ENCODE peak calls at places on chromosomes 11 and 22, in four cellular contexts. O is K562, H is HepG2, S is GM12878. T is an unnamed sample.

GRCh38 chr11:76077575-76078150 is 128.6 kb downstream of the WNT11 start:
- DNase-seq in S (no peak), O (no peak), H (no peak), T (no peak)

GRCh38 chr11:96329419-96329818 is 13.6 kb downstream of the MAML2 start:
- DNase-seq in O (no peak), S (no peak), H (no peak), T (no peak)

GRCh38 chr11:61429691-61430582 is at the start of the genes CPSF7 and SDHAF2:
- DNase-seq in O (peak), H (peak), S (peak), T (peak)

GRCh38 chr11:62383822-62384221 is 35.0 kb upstream of the SCGB1A1 start:
- DNase-seq in O (no peak), H (no peak), S (no peak), T (no peak)

GRCh38 chr11:101583180-101584128 is at the start of gene TRPC6:
- DNase-seq in S (no peak), H (no peak), O (no peak), T (peak)

GRCh38 chr22:23458663-23459541 is 121.2 kb downstream of the IGLL1 start:
- DNase-seq in S (no peak), H (no peak), O (no peak), T (no peak)

GRCh38 chr11:1931326-1931725 is 11.8 kb downstream of the TNNT3 start:
- DNase-seq in H (no peak), O (no peak), S (no peak), T (peak)

GRCh38 chr11:106344392-106344791 is 266.9 kb downstream of the AASDHPPT start:
- DNase-seq in S (no peak), O (no peak), H (no peak), T (no peak)

GRCh38 chr11:117745346-117745745 is 51.7 kb downstream of the DSCAML1 start:
- DNase-seq in S (no peak), O (no peak), H (no peak), T (no peak)

GRCh38 chr22:44266811-44267760 is 45.7 kb downstream of the SHISAL1 start:
- DNase-seq in H (no peak), S (no peak), O (no peak), T (no peak)

GRCh38 chr11:84628871-84629625 is 998.1 kb downstream of the DLG2 start:
- DNase-seq in H (no peak), O (no peak), S (no peak), T (no peak)

GRCh38 chr11:10365045-10365444 is 60.2 kb downstream of the ADM start:
- DNase-seq in H (no peak), S (no peak), O (no peak), T (no peak)

GRCh38 chr11:126543691-126544090 is 188.2 kb downstream of the ST3GAL4 start:
- DNase-seq in O (no peak), S (no peak), H (no peak), T (no peak)

GRCh38 chr11:94730153-94730552 is 38.0 kb upstream of the AMOTL1 start:
- DNase-seq in S (no peak), O (no peak), H (no peak), T (no peak)

GRCh38 chr22:38490915-38491314 is 15.2 kb downstream of the DDX17 start:
- DNase-seq in S (no peak), O (no peak), H (peak), T (no peak)

GRCh38 chr11:2314525-2315394 is 12.9 kb downstream of the TSPAN32 start:
- DNase-seq in S (no peak), H (no peak), O (peak), T (no peak)

GRCh38 chr22:37416389-37416788 is 10.9 kb downstream of the ELFN2 start:
- DNase-seq in O (no peak), S (no peak), H (no peak), T (no peak)

GRCh38 chr11:12290477-12290922 is 86.9 kb upstream of the PARVA start:
- DNase-seq in O (no peak), S (no peak), H (no peak), T (no peak)

GRCh38 chr22:43975041-43975440 is 19.8 kb downstream of the SAMM50 start:
- DNase-seq in O (no peak), S (no peak), H (no peak), T (no peak)

GRCh38 chr11:58880166-58880565 is 35.7 kb upstream of the GLYATL2 start:
- DNase-seq in O (no peak), H (no peak), S (no peak), T (no peak)

DNA sequence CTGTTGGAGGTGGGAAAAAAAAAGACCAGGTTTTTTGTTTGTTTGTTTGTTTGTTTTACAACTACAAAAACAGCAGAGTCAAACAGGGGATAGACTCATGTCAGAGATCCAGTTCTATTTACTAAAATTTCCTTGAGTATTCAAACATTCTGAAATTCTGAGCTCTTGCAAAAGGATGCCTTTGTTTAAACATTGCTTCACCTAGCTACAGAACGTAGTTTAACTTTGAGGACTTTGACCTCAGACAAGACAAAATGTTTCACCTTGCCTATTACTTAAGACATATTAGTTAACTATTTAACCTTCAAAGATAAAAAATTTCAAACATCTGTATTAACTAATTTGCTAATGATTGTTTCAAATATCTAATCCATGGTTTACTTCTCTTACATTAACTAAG is 36.1 kb upstream of the GLYATL2 start:
- DNase-seq in S (no peak), H (peak), O (no peak), T (no peak)
- TF ChIP-seq CREM in S (no peak), H (peak), O (no peak), T (no peak)

GRCh38 chr11:131486937-131487336 is 116.5 kb downstream of the NTM start:
- DNase-seq in O (no peak), H (no peak), S (no peak), T (no peak)

GRCh38 chr11:131483877-131484276 is 113.5 kb downstream of the NTM start:
- DNase-seq in H (no peak), S (no peak), O (no peak), T (no peak)

GRCh38 chr11:131486100-131486499 is 115.7 kb downstream of the NTM start:
- DNase-seq in S (no peak), O (no peak), H (no peak), T (no peak)

GRCh38 chr11:131491503-131491902 is 121.1 kb downstream of the NTM start:
- DNase-seq in H (no peak), O (no peak), S (no peak), T (no peak)

DNA sequence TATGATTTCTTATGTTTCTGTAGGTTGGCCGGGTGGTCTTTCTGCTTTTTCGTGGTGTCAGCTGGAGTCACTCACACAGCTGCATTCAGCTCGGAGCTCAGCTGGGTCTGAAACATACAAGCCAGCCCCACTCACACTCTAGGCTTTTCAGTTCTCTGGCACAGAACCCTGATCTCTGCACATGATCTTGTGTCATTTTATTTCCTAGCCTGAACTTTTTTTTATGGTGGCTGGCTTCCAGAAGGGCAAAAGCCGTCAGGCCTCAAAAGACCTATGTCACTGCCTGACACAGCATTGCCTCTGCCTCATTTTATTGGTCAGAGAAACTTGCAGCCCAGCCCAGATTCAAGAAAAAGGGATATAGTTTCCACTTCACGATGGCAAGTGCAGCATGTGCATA is 117.8 kb downstream of the NTM start:
- DNase-seq in O (no peak), S (no peak), H (no peak), T (no peak)
- TF ChIP-seq SP1 in O (no peak), S (no peak), H (no peak), T (no peak)

DNA sequence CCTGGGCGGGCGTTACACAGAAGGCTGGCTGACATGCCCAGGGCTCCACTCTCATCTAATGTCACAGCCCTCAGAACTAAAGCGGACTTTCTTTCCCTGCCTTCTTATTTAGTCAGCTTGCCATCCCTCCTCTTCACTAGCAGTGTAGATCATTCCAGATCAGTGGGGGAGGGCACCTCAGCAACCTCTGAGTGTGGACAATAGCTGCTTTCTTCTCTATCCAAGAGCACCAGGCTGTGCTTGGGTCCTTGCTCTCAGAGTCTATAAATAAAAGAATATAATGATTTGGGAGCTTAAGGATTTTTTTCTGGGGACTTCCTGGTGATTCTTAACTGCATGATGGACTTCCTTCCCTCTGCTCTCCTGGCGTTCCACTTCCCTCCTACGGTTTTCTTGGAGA is 3.0 kb upstream of the HMBS start:
- DNase-seq in S (no peak), O (no peak), H (no peak), T (no peak)
- TF ChIP-seq CREM in S (no peak), O (no peak), H (no peak), T (no peak)

DNA sequence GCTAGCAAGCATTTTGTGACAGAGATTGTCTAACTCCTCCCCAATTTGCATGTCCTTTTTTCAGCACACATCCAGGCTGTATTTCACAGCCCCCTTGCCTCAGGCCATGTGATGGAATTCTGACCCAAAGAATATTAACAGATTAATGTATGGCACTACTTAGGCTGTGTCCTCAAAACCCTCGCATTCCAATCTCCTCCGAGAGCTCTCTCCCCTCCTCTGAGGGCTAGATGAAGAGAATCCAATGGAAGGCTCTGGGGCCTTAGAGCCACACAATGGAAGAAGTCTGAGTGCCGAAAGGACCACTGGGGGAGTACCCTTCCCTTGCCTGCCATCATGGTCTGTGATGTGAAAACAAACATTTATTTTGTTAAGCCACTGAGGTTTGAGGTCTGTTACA is 13.7 kb upstream of the NNMT start:
- DNase-seq in H (no peak), S (no peak), O (no peak), T (no peak)
- TF ChIP-seq SP1 in H (no peak), S (no peak), O (no peak), T (no peak)

GRCh38 chr11:57335343-57336110 is at the start of gene SSRP1:
- DNase-seq in O (peak), S (peak), H (peak), T (peak)
- TF ChIP-seq CREM in O (peak), S (peak), H (peak), T (no peak)

DNA sequence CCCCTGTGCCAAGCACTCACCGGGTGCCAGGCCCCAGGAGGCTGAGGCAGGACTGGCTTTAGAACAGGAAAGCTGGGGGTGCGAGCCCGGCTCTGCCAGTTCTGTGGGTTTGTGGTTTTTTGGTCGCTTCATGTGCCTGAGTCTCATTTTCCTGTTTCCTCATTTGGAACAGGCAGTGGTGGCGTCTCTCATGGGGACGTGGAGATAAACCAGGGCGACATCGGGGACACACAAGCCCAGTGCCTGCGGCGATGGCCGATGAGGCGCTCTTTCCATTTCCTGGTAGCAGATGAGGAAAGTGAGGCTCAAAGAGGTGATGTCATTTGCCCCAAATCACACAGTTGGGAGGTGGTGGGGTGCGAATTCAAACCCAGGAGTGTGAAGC is 20.8 kb upstream of the CHKA start:
- DNase-seq in O (no peak), H (no peak), S (no peak), T (no peak)
- TF ChIP-seq SP1 in O (no peak), H (no peak), S (no peak), T (no peak)

DNA sequence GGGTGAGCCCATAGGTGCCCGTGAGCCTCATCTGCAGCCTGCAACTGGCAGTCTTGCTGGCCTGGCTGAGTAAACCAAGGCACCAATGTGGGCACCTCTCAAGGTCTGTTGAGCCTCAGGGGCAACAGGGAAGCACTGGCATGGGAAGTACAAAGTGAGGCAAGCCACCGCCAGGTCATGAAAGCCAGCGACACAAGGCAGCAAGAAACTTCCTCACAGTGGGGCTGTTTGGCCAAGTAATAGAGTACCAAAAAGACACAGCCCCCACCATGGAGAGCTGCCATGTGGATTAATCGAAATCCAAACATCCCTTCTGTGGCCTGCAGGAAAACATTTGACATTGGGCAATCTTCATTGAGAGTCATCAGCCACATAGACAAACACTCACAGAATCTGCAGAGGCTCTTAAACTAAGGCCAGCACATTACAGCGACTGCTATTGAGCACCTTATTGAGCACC is 43.6 kb upstream of the FIBIN start:
- DNase-seq in O (no peak), H (no peak), S (no peak), T (no peak)
- TF ChIP-seq CREM in O (no peak), H (no peak), S (no peak), T (no peak)

GRCh38 chr22:50141462-50141861 is 29.1 kb upstream of the PANX2 start:
- DNase-seq in H (no peak), S (no peak), O (no peak), T (no peak)

GRCh38 chr22:50140615-50141014 is 29.9 kb upstream of the PANX2 start:
- DNase-seq in H (peak), S (no peak), O (no peak), T (no peak)

GRCh38 chr22:50138988-50139387 is 31.5 kb upstream of the PANX2 start:
- DNase-seq in H (peak), S (no peak), O (no peak), T (no peak)

GRCh38 chr22:50138036-50138435 is 32.5 kb upstream of the PANX2 start:
- DNase-seq in S (no peak), H (no peak), O (no peak), T (no peak)

GRCh38 chr22:50139843-50140415 is 30.6 kb upstream of the PANX2 start:
- DNase-seq in O (no peak), S (no peak), H (peak), T (no peak)
- TF ChIP-seq SP1 in O (no peak), S (no peak), H (no peak), T (no peak)

T was measured in WTC11.